ENCODE peak calls at places on chromosomes 6 and 20, in five cellular contexts. B is HepG2, A is GM12878, Z is SK-N-SH, J is K562. F is an unnamed sample.

GRCh38 chr6:168032383-168032760 is 34.9 kb downstream of the KIF25 start:
- DNase-seq in B (no peak), A (no peak), Z (no peak), J (no peak), F (no peak)

GRCh38 chr6:431986-432385 is 40.4 kb downstream of the IRF4 start:
- DNase-seq in B (no peak), A (no peak), Z (no peak), J (no peak), F (no peak)

GRCh38 chr6:13453771-13454251 is 33.6 kb downstream of the GFOD1 start:
- DNase-seq in B (no peak), A (peak; percentile 65), Z (no peak), J (no peak), F (no peak)

GRCh38 chr20:2320813-2321658 is 25.2 kb downstream of the TGM3 start:
- DNase-seq in B (no peak), A (no peak), Z (no peak), J (no peak), F (no peak)

GRCh38 chr20:21739682-21740081 is 34.2 kb downstream of the PAX1 start:
- DNase-seq in B (no peak), A (no peak), Z (no peak), J (no peak), F (no peak)

GRCh38 chr6:15528870-15529269 is 134.0 kb downstream of the DTNBP1 start:
- DNase-seq in B (no peak), A (no peak), Z (no peak), J (no peak), F (no peak)

GRCh38 chr6:23280445-23280844 is 711.1 kb downstream of the HDGFL1 start:
- DNase-seq in B (no peak), A (no peak), Z (no peak), J (no peak), F (no peak)

GRCh38 chr6:32796848-32797776 is 19.7 kb downstream of the HLA-DOB start:
- DNase-seq in B (peak; percentile 57), A (no peak), Z (peak; percentile 48), J (peak; percentile 76), F (peak; percentile 70)

GRCh38 chr6:134512946-134513345 is 195.0 kb upstream of the SGK1 start:
- DNase-seq in B (no peak), A (no peak), Z (no peak), J (no peak), F (no peak)

GRCh38 chr6:40378725-40379074 is 208.5 kb downstream of the LRFN2 start:
- DNase-seq in B (no peak), A (no peak), Z (no peak), J (no peak), F (no peak)

GRCh38 chr20:42346771-42347170 is 728.6 kb upstream of the CHD6 start:
- DNase-seq in B (no peak), A (no peak), Z (no peak), J (no peak), F (no peak)

GRCh38 chr6:132736239-132736638 is 21.5 kb downstream of the VNN2 start:
- DNase-seq in B (no peak), A (no peak), Z (no peak), J (no peak), F (no peak)

GRCh38 chr6:111618407-111618806 is 12.7 kb upstream of the TRAF3IP2 start:
- DNase-seq in B (no peak), A (no peak), Z (no peak), J (no peak), F (no peak)

GRCh38 chr6:47631248-47632196 is 66.9 kb upstream of the ADGRF4 start:
- DNase-seq in B (peak; percentile 66), A (peak; percentile 32), Z (peak; percentile 19), J (peak; percentile 65), F (peak; percentile 9)

GRCh38 chr6:107624541-107624940 is 134.6 kb downstream of the SOBP start:
- DNase-seq in B (no peak), A (no peak), Z (no peak), J (no peak), F (no peak)

GRCh38 chr6:48916523-48917050 is 546.5 kb downstream of the MMUT start:
- DNase-seq in B (peak; percentile 8), A (no peak), Z (no peak), J (no peak), F (no peak)

GRCh38 chr20:43840382-43841070 is 74.1 kb upstream of the TOX2 start:
- DNase-seq in B (peak; percentile 39), A (no peak), Z (peak; percentile 71), J (peak; percentile 59), F (no peak)

GRCh38 chr20:52889225-52889624 is 82.9 kb upstream of the TSHZ2 start:
- DNase-seq in B (no peak), A (no peak), Z (no peak), J (no peak), F (no peak)

GRCh38 chr6:108171291-108171917 is 5.6 kb downstream of the NR2E1 start:
- DNase-seq in B (no peak), A (no peak), Z (no peak), J (no peak), F (no peak)

GRCh38 chr20:3843490-3843889 is 3.1 kb upstream of the MAVS start:
- DNase-seq in B (peak; percentile 69), A (no peak), Z (no peak), J (peak; percentile 89), F (no peak)

GRCh38 chr20:1858859-1859258 is 36.3 kb upstream of the SIRPA start:
- DNase-seq in B (no peak), A (no peak), Z (no peak), J (no peak), F (peak; percentile 94)

GRCh38 chr6:2110504-2110903 is 134.9 kb downstream of the GMDS start:
- DNase-seq in B (no peak), A (peak; percentile 1), Z (no peak), J (no peak), F (no peak)

GRCh38 chr6:55009114-55009513 is 162.5 kb downstream of the FAM83B start:
- DNase-seq in B (no peak), A (no peak), Z (no peak), J (no peak), F (no peak)

GRCh38 chr6:39853604-39854003 is 61.4 kb downstream of the DAAM2 start:
- DNase-seq in B (no peak), A (no peak), Z (no peak), J (no peak), F (no peak)

GRCh38 chr6:31354248-31354647 is 2.7 kb downstream of the HLA-B start:
- DNase-seq in B (no peak), A (no peak), Z (no peak), J (no peak), F (no peak)

DNA sequence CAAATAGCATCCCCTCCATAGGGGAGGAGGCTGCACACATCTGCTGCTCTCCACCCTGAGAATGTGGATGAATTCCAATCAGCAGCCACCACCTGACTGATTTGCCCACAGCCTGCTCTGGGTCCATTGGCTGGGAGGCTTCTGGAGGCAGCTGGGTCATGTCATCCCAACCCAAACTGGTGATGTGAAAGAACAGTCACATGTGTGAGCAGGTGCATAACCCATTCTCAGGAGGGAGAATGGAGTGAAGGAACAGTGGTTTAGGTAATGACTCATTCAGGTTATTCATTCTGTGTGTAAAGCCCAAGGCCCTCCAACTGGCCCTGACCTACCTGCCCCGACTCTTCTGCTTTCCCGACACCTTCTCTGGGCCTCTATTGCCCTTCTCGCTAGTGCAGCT is 90.9 kb upstream of the GCM1 start:
- DNase-seq in B (no peak), A (no peak), Z (no peak), J (no peak), F (no peak)
- TF ChIP-seq GABPA in B (no peak), A (no peak), Z (no peak), J (no peak), F (no peak)

DNA sequence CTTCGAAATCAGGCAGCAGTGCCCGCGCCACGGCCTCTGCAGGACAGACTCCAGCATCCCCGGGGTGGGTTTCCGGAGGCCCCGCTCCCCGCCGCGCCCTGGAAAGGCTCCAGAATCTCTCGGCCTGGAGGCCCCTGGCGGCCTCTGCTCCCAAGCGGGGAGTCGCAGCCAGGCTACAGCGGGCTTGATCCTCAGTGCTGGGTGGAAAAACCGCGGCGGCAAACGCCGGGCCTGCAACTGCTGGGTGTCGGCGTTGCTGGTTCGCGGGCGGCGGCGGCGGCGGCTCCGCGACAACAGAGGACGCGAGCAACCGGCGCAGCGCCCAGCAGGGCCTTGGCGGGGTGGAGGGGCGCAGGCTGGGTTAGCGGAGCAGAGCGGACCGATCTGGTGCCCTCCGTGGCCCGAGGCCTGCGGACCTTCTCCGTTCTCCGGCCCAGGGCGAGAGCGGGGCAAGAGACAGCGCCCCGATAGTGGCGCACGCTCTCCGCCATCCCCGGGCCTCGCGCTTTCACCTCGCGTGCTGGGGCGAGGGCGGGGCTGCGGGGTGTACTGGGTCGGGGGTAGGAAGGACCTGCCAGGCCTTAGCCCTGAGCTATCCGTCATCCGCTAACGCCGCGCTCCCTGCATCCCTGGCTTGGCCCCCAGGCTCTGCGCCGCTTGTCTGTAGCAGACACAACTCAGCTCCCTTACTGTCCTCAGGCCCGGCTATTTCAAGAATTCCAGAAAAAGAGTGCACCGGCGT is 3.4 kb upstream of the ZNF292 start:
- DNase-seq in B (no peak), A (no peak), Z (peak; percentile 81), J (no peak), F (no peak)
- TF ChIP-seq CTCF in B (no peak), A (no peak), Z (no peak), J (no peak), F (no peak)

DNA sequence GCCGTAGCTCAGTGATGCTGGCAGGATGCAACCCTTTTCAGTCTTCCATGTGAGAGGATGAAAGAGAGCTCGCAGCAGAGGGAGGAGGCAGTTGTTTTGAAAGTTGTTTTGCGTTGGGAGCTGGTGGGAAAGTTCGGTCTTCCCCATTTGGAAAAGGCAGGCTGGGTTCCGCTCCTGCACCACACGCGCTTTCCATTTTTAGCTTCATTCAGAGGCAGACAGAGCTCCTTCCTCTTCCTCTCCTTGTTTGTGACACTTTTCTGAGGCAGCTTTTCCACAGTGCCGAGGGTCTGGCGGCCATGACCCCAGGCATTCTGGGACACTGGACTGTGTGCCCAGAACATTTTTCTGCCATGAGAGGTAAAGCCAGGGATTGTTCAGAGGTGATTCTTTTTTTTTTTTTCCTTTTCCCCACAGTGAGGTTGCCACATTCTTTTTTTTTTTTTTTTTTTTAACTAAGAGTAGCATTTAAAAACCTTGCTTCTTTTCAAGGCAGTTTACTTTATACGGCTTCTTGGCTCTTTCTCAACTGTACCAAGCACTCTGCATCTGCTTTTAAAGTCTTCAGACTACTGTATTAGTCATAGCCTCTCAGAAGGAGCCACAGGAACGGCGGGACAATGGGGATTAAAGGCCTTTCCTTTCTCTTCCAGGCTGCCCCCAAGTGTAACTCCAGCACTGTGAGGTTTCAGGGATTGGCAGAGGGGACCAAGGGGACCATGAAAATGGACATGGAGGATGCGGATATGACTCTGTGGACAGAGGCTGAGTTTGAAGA is 1.6 kb downstream of the PRDM1 start:
- DNase-seq in B (no peak), A (no peak), Z (no peak), J (no peak), F (peak; percentile 62)
- TF ChIP-seq REST in B (no peak), A (no peak), Z (no peak), J (no peak), F (no peak)

DNA sequence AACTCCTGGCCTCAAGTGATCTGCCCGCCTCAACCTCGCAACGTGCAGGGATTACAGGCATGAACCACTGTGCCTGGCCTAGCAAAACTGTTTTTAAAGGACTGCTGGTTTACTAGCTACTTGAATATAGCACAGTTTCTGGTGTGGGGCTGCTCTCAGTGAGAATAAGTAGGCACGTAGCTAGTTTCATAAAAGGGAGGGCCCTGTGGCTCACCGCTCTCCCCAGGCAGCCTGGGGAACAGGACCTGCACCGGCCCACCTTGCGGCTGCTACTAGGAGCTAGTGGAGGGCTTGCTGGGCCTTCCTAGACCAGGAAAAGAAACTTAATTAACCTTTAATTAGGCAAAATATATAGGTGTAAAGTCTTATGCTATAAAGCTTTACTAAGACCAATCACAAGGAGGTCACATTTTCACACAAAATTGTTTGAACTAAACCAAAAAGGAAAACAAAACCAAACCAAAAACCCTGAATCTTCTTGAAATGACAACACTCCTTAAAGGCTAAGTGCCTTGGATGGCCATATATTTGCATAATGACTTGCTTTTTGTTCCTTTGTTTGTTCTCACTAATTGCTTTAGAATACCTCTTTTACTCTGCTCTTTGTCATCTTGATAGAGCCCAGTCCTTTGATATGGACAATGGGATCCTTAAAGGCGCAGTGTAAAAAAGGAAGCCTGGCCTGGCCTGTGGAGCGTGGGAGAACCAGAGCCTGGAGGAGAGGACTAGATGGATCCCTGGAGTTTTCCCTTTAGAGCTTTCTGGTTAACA is 69.5 kb upstream of the SAMD5 start:
- DNase-seq in B (no peak), A (no peak), Z (no peak), J (no peak), F (no peak)
- TF ChIP-seq GABPA in B (no peak), A (no peak), Z (no peak), J (no peak), F (no peak)